ENCODE peak calls at places on chromosomes 1 and 21, in seven cellular contexts. C is ascending aorta, N is dorsolateral prefrontal cortex, E is lower lobe of right lung, T is ovary, D is progenitor cell of endocrine pancreas, J is esophagus squamous epithelium. F is an unnamed sample.

GRCh38 chr1:88648706-88649105 is 35.4 kb upstream of the PKN2 start:
- DNase-seq in C (no peak), N (no peak), J (no peak), D (no peak), E (no peak), T (no peak), F (no peak)

GRCh38 chr1:119477710-119478109 is 29.3 kb upstream of the HSD3B1 start:
- DNase-seq in N (no peak), D (no peak), J (no peak), C (no peak), E (no peak), T (no peak), F (no peak)

GRCh38 chr1:999797-1000356 is at the start of gene HES4:
- DNase-seq in T (peak; percentile 42), C (peak; percentile 96), D (peak; percentile 88), N (peak; percentile 67), E (peak; percentile 95), J (no peak), F (peak; percentile 96)

GRCh38 chr1:183548136-183548535 is 42.1 kb downstream of the NCF2 start:
- DNase-seq in E (no peak), T (no peak), C (no peak), N (no peak), J (no peak), D (no peak), F (no peak)

GRCh38 chr1:87436534-87436933 is 107.9 kb downstream of the LMO4 start:
- DNase-seq in D (no peak), T (no peak), E (no peak), N (no peak), C (no peak), J (no peak), F (no peak)

GRCh38 chr1:106675558-106675957 is 380.9 kb upstream of the PRMT6 start:
- DNase-seq in T (no peak), J (no peak), D (no peak), C (no peak), E (no peak), N (no peak), F (no peak)

GRCh38 chr1:201072149-201072548 is 40.1 kb downstream of the CACNA1S start:
- DNase-seq in T (no peak), E (no peak), N (no peak), D (no peak), J (no peak), C (no peak), F (no peak)

GRCh38 chr1:23664837-23665795 is 26.5 kb upstream of the RPL11 start:
- DNase-seq in J (no peak), D (no peak), C (no peak), N (no peak), T (no peak), E (no peak), F (no peak)

GRCh38 chr1:76070538-76070937 is 4.0 kb upstream of the ST6GALNAC3 start:
- DNase-seq in C (no peak), T (no peak), N (no peak), E (no peak), D (no peak), J (no peak), F (no peak)

GRCh38 chr1:42658880-42659337 is 686 bp downstream of the PPIH start:
- DNase-seq in T (no peak), J (no peak), N (no peak), C (no peak), E (no peak), D (no peak), F (no peak)

GRCh38 chr1:64013395-64013794 is 190.0 kb upstream of the UBE2U start:
- DNase-seq in D (no peak), N (no peak), C (no peak), E (no peak), J (no peak), T (no peak), F (no peak)

GRCh38 chr1:149931212-149931805 is 3.7 kb upstream of the SF3B4 start:
- DNase-seq in J (no peak), N (no peak), E (no peak), D (no peak), C (no peak), T (no peak), F (no peak)

GRCh38 chr1:42698081-42698813 is 16.0 kb downstream of the YBX1 start:
- DNase-seq in N (no peak), C (no peak), D (no peak), T (no peak), E (no peak), J (no peak), F (no peak)

GRCh38 chr1:85940621-85941306 is 215.8 kb downstream of the COL24A1 start:
- DNase-seq in T (no peak), C (no peak), J (no peak), E (no peak), D (no peak), N (no peak), F (no peak)

GRCh38 chr1:22780696-22781095 is 70.1 kb downstream of the EPHB2 start:
- DNase-seq in J (no peak), D (no peak), N (no peak), C (no peak), T (no peak), E (no peak), F (no peak)

GRCh38 chr1:236066828-236067386 is 2.0 kb upstream of the NID1 start:
- DNase-seq in J (no peak), T (peak; percentile 36), C (peak; percentile 72), N (no peak), D (no peak), E (peak; percentile 79), F (no peak)

GRCh38 chr1:107061886-107062285 is 5.4 kb downstream of the PRMT6 start:
- DNase-seq in D (no peak), E (no peak), N (no peak), C (no peak), J (no peak), T (no peak), F (no peak)

GRCh38 chr1:20732071-20732587 is 374 bp downstream of the SH2D5 start:
- DNase-seq in D (peak; percentile 53), E (no peak), J (no peak), N (peak; percentile 55), T (peak; percentile 64), C (peak; percentile 79), F (peak; percentile 52)

GRCh38 chr1:192477630-192478029 is 97.9 kb upstream of the RGS1 start:
- DNase-seq in J (no peak), T (no peak), C (no peak), D (no peak), E (no peak), N (no peak), F (no peak)

GRCh38 chr1:231053493-231054162 is 13.6 kb upstream of the FAM89A start:
- DNase-seq in N (no peak), D (no peak), E (no peak), J (no peak), C (no peak), T (peak; percentile 48), F (no peak)

GRCh38 chr1:30275926-30276736 is 447.3 kb downstream of the MATN1 start:
- DNase-seq in D (no peak), C (no peak), J (no peak), N (no peak), E (no peak), T (no peak), F (peak; percentile 29)

GRCh38 chr1:7915826-7916225 is 24.8 kb downstream of the TNFRSF9 start:
- DNase-seq in T (no peak), N (no peak), J (no peak), C (no peak), E (no peak), D (no peak), F (no peak)

GRCh38 chr1:168348146-168348709 is 67.6 kb downstream of the TBX19 start:
- DNase-seq in J (no peak), T (no peak), C (no peak), E (no peak), D (no peak), N (no peak), F (no peak)

GRCh38 chr1:245590726-245591125 is 435.9 kb downstream of the KIF26B start:
- DNase-seq in J (no peak), E (no peak), T (no peak), D (no peak), N (no peak), C (no peak), F (no peak)

GRCh38 chr1:64906447-64906846 is 59.9 kb downstream of the JAK1 start:
- DNase-seq in T (no peak), E (no peak), D (no peak), C (no peak), N (peak; percentile 37), J (no peak), F (no peak)

DNA sequence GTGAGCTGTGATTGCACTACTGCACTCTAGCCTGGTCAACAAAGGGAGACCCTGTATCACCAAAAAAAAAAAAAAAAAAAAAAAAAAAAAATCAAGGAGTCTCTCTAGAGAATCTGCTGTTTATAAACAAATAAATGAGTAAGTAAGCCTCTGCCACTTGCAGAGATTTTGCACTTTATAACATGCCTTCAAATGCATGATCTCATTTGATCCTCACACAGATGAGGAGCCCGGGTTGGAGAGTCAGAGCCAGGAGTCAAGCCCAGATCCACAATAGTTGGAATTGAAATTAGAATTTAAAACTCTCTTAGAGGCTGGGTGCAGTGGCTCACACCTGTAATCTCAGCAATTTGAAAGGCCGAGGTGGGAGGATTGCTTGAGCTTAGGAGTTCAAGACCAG is 4.0 kb downstream of the PRELP start:
- DNase-seq in N (no peak), E (no peak), T (no peak), C (no peak), J (no peak), D (no peak), F (no peak)
- TF ChIP-seq CTCF in N (no peak), E (no peak), T (no peak), C (no peak), J (no peak), D (no peak), F (no peak)

GRCh38 chr1:17439250-17440073 is at the start of gene RCC2:
- DNase-seq in N (peak; percentile 52), J (no peak), D (peak; percentile 52), T (peak; percentile 65), C (peak; percentile 77), E (peak; percentile 76), F (peak; percentile 69)
- TF ChIP-seq CTCF in N (no peak), J (no peak), D (peak; percentile 19), T (no peak), C (peak; percentile 3), E (no peak), F (peak; percentile 23)

DNA sequence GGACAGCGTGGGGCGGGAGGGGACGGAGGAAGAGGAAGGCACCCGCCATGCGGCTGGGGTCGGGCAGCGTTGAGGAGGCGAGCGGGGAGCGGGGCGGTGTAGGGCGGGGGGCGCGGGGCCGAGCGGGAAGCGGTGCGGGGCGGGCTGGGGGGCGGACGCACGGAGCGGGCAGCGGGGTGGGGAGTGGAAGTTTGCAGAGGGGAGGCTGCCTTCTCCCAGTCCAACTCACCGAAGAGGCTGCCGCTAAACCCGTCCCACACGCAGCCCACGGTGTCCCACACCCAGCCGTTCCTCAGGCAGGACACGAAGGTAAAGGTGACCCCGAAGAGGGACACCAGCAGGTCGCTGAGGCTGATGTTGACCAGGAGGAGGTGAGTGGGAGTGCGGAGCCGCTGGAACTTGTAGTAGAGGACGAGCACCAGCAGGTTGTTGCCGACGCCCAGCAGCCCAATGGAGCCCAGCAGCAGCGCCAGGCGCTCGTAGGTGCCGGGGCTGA is 468 bp downstream of the CHML start:
- DNase-seq in T (peak; percentile 26), D (peak; percentile 17), E (peak; percentile 77), C (peak; percentile 70), J (no peak), N (peak; percentile 12), F (peak; percentile 29)
- TF ChIP-seq CTCF in T (no peak), D (no peak), E (no peak), C (peak; percentile 6), J (no peak), N (no peak), F (no peak)

GRCh38 chr21:23740463-23740862 is 1866.8 kb downstream of the MRPL39 start:
- DNase-seq in N (no peak), C (no peak), E (no peak), T (no peak), J (no peak), D (no peak), F (no peak)
- TF ChIP-seq CTCF in N (no peak), C (no peak), E (no peak), T (no peak), J (no peak), D (no peak), F (no peak)

F was measured in mesothelial cell of epicardium.